ENCODE peak calls at places on chromosomes 4 and X, in five cellular contexts. One of them, this sample, is unnamed.

GRCh38 chrX:152946681-152947080 is 47.2 kb downstream of the PNMA5 start:
- DNase-seq in kidney tubule cell: no peak
- DNase-seq in ovary: no peak
- DNase-seq in D341Med: no peak
- DNase-seq in posterior vena cava: peak; percentile 67
- DNase-seq in this sample: no peak

GRCh38 chrX:47458528-47458927 is 24.5 kb downstream of the ZNF41 start:
- DNase-seq in kidney tubule cell: no peak
- DNase-seq in posterior vena cava: no peak
- DNase-seq in D341Med: no peak
- DNase-seq in ovary: no peak
- DNase-seq in this sample: peak; percentile 66

GRCh38 chr4:101086801-101087586 is 260.3 kb downstream of the PPP3CA start:
- DNase-seq in D341Med: peak; percentile 39
- DNase-seq in kidney tubule cell: no peak
- DNase-seq in posterior vena cava: no peak
- DNase-seq in ovary: no peak
- DNase-seq in this sample: no peak

GRCh38 chr4:8315343-8316250 is 46.0 kb downstream of the HTRA3 start:
- DNase-seq in D341Med: no peak
- DNase-seq in kidney tubule cell: peak; percentile 84
- DNase-seq in ovary: peak; percentile 75
- DNase-seq in posterior vena cava: peak; percentile 83
- DNase-seq in this sample: no peak

GRCh38 chr4:38753021-38753806 is 29.6 kb downstream of the TLR10 start:
- DNase-seq in posterior vena cava: peak; percentile 94
- DNase-seq in ovary: peak; percentile 88
- DNase-seq in D341Med: peak; percentile 41
- DNase-seq in kidney tubule cell: peak; percentile 91
- DNase-seq in this sample: no peak

GRCh38 chr4:4677825-4678522 is 136.1 kb upstream of the STX18 start:
- DNase-seq in ovary: no peak
- DNase-seq in kidney tubule cell: peak; percentile 29
- DNase-seq in D341Med: peak; percentile 79
- DNase-seq in posterior vena cava: no peak
- DNase-seq in this sample: no peak

GRCh38 chr4:128524311-128524710 is 236.7 kb upstream of the PGRMC2 start:
- DNase-seq in D341Med: no peak
- DNase-seq in ovary: no peak
- DNase-seq in posterior vena cava: peak; percentile 91
- DNase-seq in kidney tubule cell: peak; percentile 92
- DNase-seq in this sample: no peak

GRCh38 chr4:53500552-53500951 is 90.7 kb downstream of the LNX1 start:
- DNase-seq in kidney tubule cell: peak; percentile 36
- DNase-seq in posterior vena cava: no peak
- DNase-seq in ovary: no peak
- DNase-seq in D341Med: no peak
- DNase-seq in this sample: no peak

GRCh38 chr4:1011022-1011694 is at the start of gene FGFRL1:
- DNase-seq in D341Med: peak; percentile 94
- DNase-seq in posterior vena cava: peak; percentile 97
- DNase-seq in kidney tubule cell: peak; percentile 89
- DNase-seq in ovary: peak; percentile 95
- DNase-seq in this sample: peak; percentile 76

GRCh38 chr4:128715616-128716015 is 93.9 kb upstream of the JADE1 start:
- DNase-seq in posterior vena cava: no peak
- DNase-seq in D341Med: no peak
- DNase-seq in kidney tubule cell: no peak
- DNase-seq in ovary: no peak
- DNase-seq in this sample: no peak

GRCh38 chr4:110635155-110635479 is 12.2 kb upstream of the PITX2 start:
- DNase-seq in kidney tubule cell: no peak
- DNase-seq in D341Med: no peak
- DNase-seq in posterior vena cava: no peak
- DNase-seq in ovary: no peak
- DNase-seq in this sample: no peak

GRCh38 chrX:134886201-134886600 is 104.6 kb upstream of the SMIM10 start:
- DNase-seq in ovary: no peak
- DNase-seq in posterior vena cava: no peak
- DNase-seq in kidney tubule cell: peak; percentile 76
- DNase-seq in D341Med: no peak
- DNase-seq in this sample: no peak

GRCh38 chr4:7333024-7333780 is 101.5 kb downstream of the PSAPL1 start:
- DNase-seq in posterior vena cava: peak; percentile 73
- DNase-seq in kidney tubule cell: no peak
- DNase-seq in D341Med: no peak
- DNase-seq in ovary: no peak
- DNase-seq in this sample: no peak

GRCh38 chr4:140635606-140636005 is 66.8 kb upstream of the UCP1 start:
- DNase-seq in ovary: peak; percentile 36
- DNase-seq in kidney tubule cell: peak; percentile 63
- DNase-seq in posterior vena cava: no peak
- DNase-seq in D341Med: peak; percentile 35
- DNase-seq in this sample: no peak

GRCh38 chr4:185542626-185543336 is 7.5 kb upstream of the PDLIM3 start:
- DNase-seq in posterior vena cava: peak; percentile 91
- DNase-seq in ovary: peak; percentile 82
- DNase-seq in D341Med: no peak
- DNase-seq in kidney tubule cell: peak; percentile 63
- DNase-seq in this sample: no peak

GRCh38 chrX:20378291-20378920 is 111.7 kb upstream of the RPS6KA3 start:
- DNase-seq in kidney tubule cell: peak; percentile 87
- DNase-seq in D341Med: no peak
- DNase-seq in posterior vena cava: no peak
- DNase-seq in ovary: no peak
- DNase-seq in this sample: no peak

GRCh38 chr4:5784960-5785611 is 74.1 kb downstream of the EVC start:
- DNase-seq in ovary: no peak
- DNase-seq in D341Med: no peak
- DNase-seq in posterior vena cava: peak; percentile 53
- DNase-seq in kidney tubule cell: no peak
- DNase-seq in this sample: no peak

GRCh38 chr4:152165146-152165545 is 370.7 kb downstream of the FBXW7 start:
- DNase-seq in D341Med: no peak
- DNase-seq in posterior vena cava: no peak
- DNase-seq in kidney tubule cell: peak; percentile 69
- DNase-seq in ovary: no peak
- DNase-seq in this sample: no peak

GRCh38 chr4:14749910-14750309 is 252.4 kb upstream of the CPEB2 start:
- DNase-seq in kidney tubule cell: peak; percentile 38
- DNase-seq in D341Med: peak; percentile 30
- DNase-seq in ovary: no peak
- DNase-seq in posterior vena cava: no peak
- DNase-seq in this sample: no peak

GRCh38 chrX:53287493-53288138 is 6.2 kb upstream of the IQSEC2 start:
- DNase-seq in posterior vena cava: peak; percentile 85
- DNase-seq in D341Med: no peak
- DNase-seq in ovary: peak; percentile 41
- DNase-seq in kidney tubule cell: peak; percentile 73
- DNase-seq in this sample: peak; percentile 63

GRCh38 chr4:39406763-39407583 is at the start of gene KLB:
- DNase-seq in ovary: no peak
- DNase-seq in D341Med: peak; percentile 40
- DNase-seq in posterior vena cava: no peak
- DNase-seq in kidney tubule cell: peak; percentile 53
- DNase-seq in this sample: no peak

GRCh38 chr4:151315212-151315886 is 10.1 kb downstream of the SH3D19 start:
- DNase-seq in kidney tubule cell: peak; percentile 75
- DNase-seq in D341Med: no peak
- DNase-seq in posterior vena cava: no peak
- DNase-seq in ovary: no peak
- DNase-seq in this sample: no peak

GRCh38 chr4:94169803-94170372 is 37.8 kb upstream of the SMARCAD1 start:
- DNase-seq in ovary: no peak
- DNase-seq in D341Med: no peak
- DNase-seq in posterior vena cava: no peak
- DNase-seq in kidney tubule cell: no peak
- DNase-seq in this sample: no peak

GRCh38 chr4:82493721-82494425 is 63.5 kb downstream of the ENOPH1 start:
- DNase-seq in D341Med: no peak
- DNase-seq in ovary: no peak
- DNase-seq in kidney tubule cell: peak; percentile 74
- DNase-seq in posterior vena cava: no peak
- DNase-seq in this sample: no peak

GRCh38 chr4:109850601-109851000 is 2.7 kb downstream of the LRIT3 start:
- DNase-seq in D341Med: no peak
- DNase-seq in ovary: no peak
- DNase-seq in posterior vena cava: no peak
- DNase-seq in kidney tubule cell: no peak
- DNase-seq in this sample: no peak

GRCh38 chr4:152273343-152273742 is 262.5 kb downstream of the FBXW7 start:
- DNase-seq in ovary: no peak
- DNase-seq in posterior vena cava: no peak
- DNase-seq in kidney tubule cell: no peak
- DNase-seq in D341Med: no peak
- DNase-seq in this sample: no peak

GRCh38 chr4:82372502-82372873 is 1.3 kb downstream of the HNRNPD start:
- DNase-seq in ovary: peak; percentile 45
- DNase-seq in posterior vena cava: peak; percentile 79
- DNase-seq in D341Med: peak; percentile 30
- DNase-seq in kidney tubule cell: peak; percentile 30
- DNase-seq in this sample: peak; percentile 35

GRCh38 chrX:134836497-134836968 is 154.3 kb upstream of the SMIM10 start:
- DNase-seq in kidney tubule cell: peak; percentile 39
- DNase-seq in posterior vena cava: no peak
- DNase-seq in ovary: no peak
- DNase-seq in D341Med: no peak
- DNase-seq in this sample: no peak

GRCh38 chrX:110532527-110532926 is 173.9 kb downstream of the RTL9 start:
- DNase-seq in ovary: no peak
- DNase-seq in kidney tubule cell: no peak
- DNase-seq in D341Med: no peak
- DNase-seq in posterior vena cava: no peak
- DNase-seq in this sample: no peak

GRCh38 chr4:23365086-23365485 is 524.8 kb downstream of the PPARGC1A start:
- DNase-seq in posterior vena cava: no peak
- DNase-seq in kidney tubule cell: no peak
- DNase-seq in ovary: no peak
- DNase-seq in D341Med: no peak
- DNase-seq in this sample: no peak

GRCh38 chr4:163167333-163167626 is 590 bp upstream of the NAF1 start:
- DNase-seq in kidney tubule cell: no peak
- DNase-seq in posterior vena cava: no peak
- DNase-seq in D341Med: peak; percentile 24
- DNase-seq in ovary: no peak
- DNase-seq in this sample: no peak

GRCh38 chr4:144645102-144645469 is 870 bp upstream of the HHIP start:
- DNase-seq in ovary: peak; percentile 49
- DNase-seq in D341Med: peak; percentile 36
- DNase-seq in posterior vena cava: peak; percentile 80
- DNase-seq in kidney tubule cell: no peak
- DNase-seq in this sample: no peak